ENCODE peak calls at places on chromosome 19, in four cellular contexts. E, Q, T and A are unnamed samples.

GRCh38 chr19:47283405-47284059 is 8.8 kb downstream of the INAFM1 start:
- DNase-seq in E (no peak), Q (no peak), T (no peak), A (no peak)

GRCh38 chr19:45001087-45001739 is at the start of gene RELB:
- DNase-seq in E (peak), Q (peak), T (peak), A (peak)

GRCh38 chr19:19137556-19138109 is 645 bp downstream of the TMEM161A start:
- DNase-seq in E (peak), Q (no peak), T (no peak), A (no peak)

GRCh38 chr19:36686365-36687213 is 823 bp upstream of the ZNF567 start:
- DNase-seq in E (no peak), Q (no peak), T (peak), A (no peak)

GRCh38 chr19:17873661-17874422 is 2.1 kb downstream of the SLC5A5 start:
- DNase-seq in E (peak), Q (peak), T (peak), A (no peak)

GRCh38 chr19:58274771-58275199 is 4.0 kb upstream of the ZNF8 start:
- DNase-seq in E (no peak), Q (no peak), T (no peak), A (peak)

GRCh38 chr19:55467236-55468053 is 2.9 kb upstream of the C19orf85 start:
- DNase-seq in E (peak), Q (no peak), T (peak), A (peak)

GRCh38 chr19:19064811-19065745 is 1.3 kb downstream of the SLC25A42 start:
- DNase-seq in E (no peak), Q (no peak), T (no peak), A (peak)

GRCh38 chr19:16673226-16673625 is 12.3 kb downstream of the TMEM38A start:
- DNase-seq in E (no peak), Q (no peak), T (no peak), A (no peak)

GRCh38 chr19:40502081-40502480 is 35.3 kb downstream of the SPTBN4 start:
- DNase-seq in E (no peak), Q (no peak), T (no peak), A (no peak)

GRCh38 chr19:47479701-47480503 is 4.1 kb downstream of the KPTN start:
- DNase-seq in E (peak), Q (no peak), T (peak), A (no peak)

GRCh38 chr19:41149831-41150230 is 35.6 kb downstream of the CYP2F1 start:
- DNase-seq in E (no peak), Q (no peak), T (no peak), A (no peak)

GRCh38 chr19:39246951-39247669 is 1.5 kb downstream of the IFNL4 start:
- DNase-seq in E (peak), Q (no peak), T (peak), A (peak)

GRCh38 chr19:11458236-11458900 is 22.5 kb downstream of the ELAVL3 start:
- DNase-seq in E (peak), Q (no peak), T (no peak), A (no peak)
- H2AFZ ChIP-seq in E (no peak), Q (no peak), T (no peak), A (no peak)

DNA sequence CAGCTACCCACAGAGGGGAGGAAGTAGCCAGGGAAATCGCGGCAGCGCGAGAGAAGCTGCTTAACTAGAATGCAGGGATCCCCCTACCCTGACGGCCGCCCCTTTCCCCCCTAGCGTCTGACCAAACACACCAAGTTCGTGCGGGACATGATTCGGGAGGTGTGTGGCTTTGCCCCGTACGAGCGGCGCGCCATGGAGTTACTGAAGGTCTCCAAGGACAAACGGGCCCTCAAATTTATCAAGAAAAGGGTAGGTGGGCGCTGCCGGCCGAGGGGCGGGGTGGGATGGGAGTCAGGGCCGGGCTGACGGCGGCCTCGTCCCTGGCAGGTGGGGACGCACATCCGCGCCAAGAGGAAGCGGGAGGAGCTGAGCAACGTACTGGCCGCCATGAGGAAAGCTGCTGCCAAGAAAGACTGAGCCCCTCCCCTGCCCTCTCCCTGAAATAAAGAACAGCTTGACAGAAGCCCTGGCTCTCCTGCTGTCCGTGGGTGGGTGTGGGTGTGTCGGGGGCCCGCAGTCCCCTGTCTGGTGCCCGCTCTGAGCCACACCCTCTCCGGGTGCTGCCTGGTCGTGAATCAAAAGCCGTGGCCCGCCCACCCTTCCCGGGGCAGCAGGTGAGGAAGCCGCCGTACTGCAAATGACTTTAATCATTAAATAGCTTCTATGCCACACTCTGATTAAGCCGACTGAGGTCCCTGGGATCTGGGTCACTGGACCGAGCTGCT is 1.3 kb downstream of the RPL36 start:
- DNase-seq in E (peak), Q (no peak), T (no peak), A (peak)
- TF ChIP-seq MAX in E (no peak), Q (peak), T (no peak), A (no peak)

DNA sequence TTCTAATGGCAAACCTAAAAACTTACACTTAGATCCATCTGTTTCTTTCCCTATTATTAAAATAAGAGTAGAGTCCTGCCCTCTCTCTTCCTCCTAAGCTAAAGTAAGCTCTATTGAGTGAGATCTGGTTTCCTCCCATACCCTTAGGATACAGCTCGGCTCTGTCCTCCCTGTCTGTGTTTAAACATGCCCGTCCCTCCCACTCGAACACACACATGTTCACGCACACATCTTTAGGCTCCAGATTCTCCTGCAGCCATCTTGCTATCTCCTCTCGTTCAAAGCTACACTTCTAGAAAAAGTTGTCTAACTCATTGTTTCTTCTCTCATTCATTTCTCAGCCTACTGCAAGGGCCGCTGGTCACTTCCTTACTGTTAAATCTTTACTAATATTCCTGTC is 15.1 kb upstream of the CEBPG start:
- DNase-seq in E (no peak), Q (no peak), T (no peak), A (no peak)
- H2AFZ ChIP-seq in E (no peak), Q (no peak), T (peak), A (no peak)

DNA sequence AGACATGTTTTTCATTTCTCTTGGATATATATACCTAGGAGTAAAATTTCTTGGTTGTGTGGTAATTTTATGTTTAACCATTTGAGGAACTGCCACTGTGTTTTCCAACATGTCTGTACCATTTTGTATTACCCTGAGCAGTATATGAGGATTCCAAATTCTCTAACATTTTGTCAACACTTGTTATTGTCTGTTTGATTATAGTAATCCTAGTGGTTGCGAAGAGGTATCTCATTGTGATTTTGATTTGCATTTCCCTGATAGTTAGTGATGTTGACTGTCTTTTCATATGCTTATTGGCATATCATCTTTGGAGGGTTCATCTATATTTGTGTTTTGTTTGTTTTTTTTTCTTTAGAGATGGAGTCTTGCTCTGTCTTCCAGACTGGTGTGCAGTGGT is 21.4 kb downstream of the GARRE1 start:
- DNase-seq in E (no peak), Q (no peak), T (no peak), A (no peak)
- TF ChIP-seq MAX in E (no peak), Q (no peak), T (no peak), A (no peak)

DNA sequence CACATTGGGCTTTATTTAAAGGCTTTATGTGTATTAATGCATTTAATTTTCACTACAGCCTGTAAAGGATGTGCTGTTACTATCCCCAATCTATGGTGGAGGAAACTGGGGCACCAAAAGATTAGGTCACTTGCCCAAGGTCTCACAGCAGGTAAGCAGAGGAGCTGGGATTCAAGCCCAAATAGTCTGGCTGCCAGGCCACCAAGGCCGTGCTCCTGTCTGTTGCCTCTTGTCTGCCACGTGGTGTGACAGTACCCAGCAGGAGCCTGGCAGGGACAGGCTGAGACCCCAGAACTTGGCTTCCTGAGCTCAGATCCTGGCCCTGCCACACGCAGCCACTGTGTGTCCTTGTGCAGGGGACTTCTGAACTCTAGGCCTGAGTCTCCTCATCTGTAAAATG is 4.5 kb downstream of the NTN5 start:
- DNase-seq in E (no peak), Q (no peak), T (no peak), A (no peak)
- H2AFZ ChIP-seq in E (no peak), Q (no peak), T (no peak), A (no peak)

DNA sequence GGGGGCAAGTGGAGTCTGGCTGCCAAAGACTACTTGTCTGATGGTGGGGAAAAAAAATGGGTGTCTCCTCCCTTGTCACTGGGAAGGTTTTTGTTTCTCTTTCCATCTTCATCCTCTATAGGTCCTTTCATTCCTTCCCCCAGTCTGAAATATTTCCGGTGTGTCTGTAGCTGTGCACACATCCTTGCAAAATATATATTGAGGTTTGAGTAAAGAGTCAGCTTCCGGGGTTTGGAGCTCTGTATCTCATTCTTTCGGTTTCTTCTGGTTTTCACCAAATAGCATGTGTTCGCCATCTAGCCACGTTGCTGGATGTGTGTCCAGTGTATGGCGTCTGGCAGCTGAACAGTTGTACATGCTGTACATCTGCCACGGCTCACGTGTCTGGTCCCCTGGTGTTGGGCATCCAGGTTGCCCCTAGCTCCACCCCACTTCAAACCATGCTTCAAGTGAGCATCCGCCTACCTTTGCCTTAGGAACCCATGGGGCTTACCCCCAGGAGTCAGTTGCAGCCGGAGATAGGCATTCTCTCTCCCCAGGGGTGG is 142.2 kb downstream of the SIPA1L3 start:
- DNase-seq in E (no peak), Q (no peak), T (no peak), A (no peak)
- TF ChIP-seq MAX in E (no peak), Q (no peak), T (no peak), A (no peak)

GRCh38 chr19:32220951-32221350 is 124.5 kb upstream of the ZNF507 start:
- DNase-seq in E (no peak), Q (no peak), T (peak), A (no peak)

GRCh38 chr19:32222594-32222993 is 122.8 kb upstream of the ZNF507 start:
- DNase-seq in E (no peak), Q (no peak), T (peak), A (no peak)

GRCh38 chr19:32223106-32223505 is 122.3 kb upstream of the ZNF507 start:
- DNase-seq in E (no peak), Q (no peak), T (no peak), A (no peak)

GRCh38 chr19:32224371-32225244 is 120.8 kb upstream of the ZNF507 start:
- DNase-seq in E (peak), Q (no peak), T (peak), A (peak)

GRCh38 chr19:32223595-32224370 is 121.6 kb upstream of the ZNF507 start:
- DNase-seq in E (no peak), Q (no peak), T (no peak), A (no peak)
- H2AFZ ChIP-seq in E (no peak), Q (no peak), T (peak), A (no peak)

DNA sequence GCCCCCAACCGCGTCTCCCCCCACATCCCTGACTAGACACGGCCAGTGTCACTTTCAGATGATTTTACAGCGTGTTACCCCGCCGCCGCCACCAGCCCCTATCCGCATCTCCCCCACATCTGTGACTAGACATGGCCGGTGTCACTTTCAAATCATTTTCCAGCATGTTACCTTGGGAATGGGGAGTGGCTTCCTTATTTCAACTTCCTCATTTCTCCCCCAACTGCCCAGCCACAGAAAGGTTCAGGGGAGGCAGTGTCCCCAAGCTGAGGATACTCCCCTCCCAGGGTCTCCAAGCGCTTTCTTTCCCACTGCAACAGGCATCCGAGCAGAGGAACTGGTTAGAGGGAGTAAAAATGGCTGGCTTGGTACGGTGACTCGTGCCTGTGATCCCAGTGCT is 18.4 kb downstream of the ADGRL1 start:
- DNase-seq in E (peak), Q (no peak), T (no peak), A (no peak)
- TF ChIP-seq MAX in E (no peak), Q (no peak), T (no peak), A (no peak)

GRCh38 chr19:2237051-2237868 is 636 bp downstream of the SF3A2 start:
- DNase-seq in E (no peak), Q (no peak), T (no peak), A (no peak)
- H2AFZ ChIP-seq in E (peak), Q (no peak), T (no peak), A (no peak)